ENCODE peak calls at places on chromosomes 5 and 9, in ten cellular contexts. One of them, this sample, is unnamed.

GRCh38 chr5:18744441-18744840 is 1110.2 kb downstream of the TAF11L14 start:
- DNase-seq in A549: no peak
- DNase-seq in mesendoderm: no peak
- DNase-seq in left lobe of liver: no peak
- DNase-seq in head of caudate nucleus: no peak
- DNase-seq in body of pancreas: no peak
- DNase-seq in HFF-Myc: no peak
- DNase-seq in hippocampal formation: no peak
- DNase-seq in AG08395: no peak
- DNase-seq in CD8-positive, alpha-beta memory T cell: no peak
- DNase-seq in this sample: no peak

GRCh38 chr5:75091597-75091996 is 39.2 kb upstream of the GCNT4 start:
- DNase-seq in left lobe of liver: no peak
- DNase-seq in mesendoderm: peak; percentile 64
- DNase-seq in AG08395: peak; percentile 4
- DNase-seq in CD8-positive, alpha-beta memory T cell: no peak
- DNase-seq in body of pancreas: no peak
- DNase-seq in HFF-Myc: no peak
- DNase-seq in hippocampal formation: no peak
- DNase-seq in A549: no peak
- DNase-seq in head of caudate nucleus: no peak
- DNase-seq in this sample: no peak

GRCh38 chr5:35823347-35823875 is 33.3 kb upstream of the IL7R start:
- DNase-seq in hippocampal formation: no peak
- DNase-seq in left lobe of liver: no peak
- DNase-seq in body of pancreas: no peak
- DNase-seq in HFF-Myc: no peak
- DNase-seq in A549: no peak
- DNase-seq in head of caudate nucleus: no peak
- DNase-seq in mesendoderm: no peak
- DNase-seq in AG08395: no peak
- DNase-seq in CD8-positive, alpha-beta memory T cell: no peak
- DNase-seq in this sample: no peak

GRCh38 chr5:57581772-57582171 is 99.2 kb upstream of the ACTBL2 start:
- DNase-seq in left lobe of liver: no peak
- DNase-seq in mesendoderm: no peak
- DNase-seq in AG08395: no peak
- DNase-seq in A549: no peak
- DNase-seq in head of caudate nucleus: no peak
- DNase-seq in body of pancreas: no peak
- DNase-seq in CD8-positive, alpha-beta memory T cell: no peak
- DNase-seq in hippocampal formation: no peak
- DNase-seq in HFF-Myc: no peak
- DNase-seq in this sample: no peak

GRCh38 chr5:80957031-80957761 is 3.0 kb upstream of the RASGRF2 start:
- DNase-seq in head of caudate nucleus: no peak
- DNase-seq in A549: no peak
- DNase-seq in CD8-positive, alpha-beta memory T cell: no peak
- DNase-seq in AG08395: no peak
- DNase-seq in HFF-Myc: no peak
- DNase-seq in hippocampal formation: no peak
- DNase-seq in left lobe of liver: no peak
- DNase-seq in mesendoderm: peak; percentile 70
- DNase-seq in body of pancreas: no peak
- DNase-seq in this sample: no peak

GRCh38 chr9:127505396-127506116 is 54.2 kb downstream of the LRSAM1 start:
- DNase-seq in CD8-positive, alpha-beta memory T cell: peak; percentile 8
- DNase-seq in left lobe of liver: no peak
- DNase-seq in hippocampal formation: no peak
- DNase-seq in A549: peak; percentile 62
- DNase-seq in body of pancreas: no peak
- DNase-seq in mesendoderm: peak; percentile 54
- DNase-seq in HFF-Myc: no peak
- DNase-seq in head of caudate nucleus: no peak
- DNase-seq in AG08395: peak; percentile 58
- DNase-seq in this sample: peak; percentile 25

GRCh38 chr9:131279196-131279926 is 3.1 kb upstream of the FAM78A start:
- DNase-seq in CD8-positive, alpha-beta memory T cell: no peak
- DNase-seq in AG08395: no peak
- DNase-seq in mesendoderm: no peak
- DNase-seq in left lobe of liver: no peak
- DNase-seq in body of pancreas: no peak
- DNase-seq in HFF-Myc: no peak
- DNase-seq in hippocampal formation: no peak
- DNase-seq in A549: no peak
- DNase-seq in head of caudate nucleus: no peak
- DNase-seq in this sample: no peak

GRCh38 chr5:100517301-100517974 is 17.7 kb upstream of the FAM174A start:
- DNase-seq in AG08395: no peak
- DNase-seq in head of caudate nucleus: no peak
- DNase-seq in left lobe of liver: no peak
- DNase-seq in hippocampal formation: no peak
- DNase-seq in HFF-Myc: no peak
- DNase-seq in A549: no peak
- DNase-seq in body of pancreas: no peak
- DNase-seq in mesendoderm: peak; percentile 15
- DNase-seq in CD8-positive, alpha-beta memory T cell: no peak
- DNase-seq in this sample: no peak

GRCh38 chr9:110115341-110115820 is 92.6 kb downstream of the C9orf152 start:
- DNase-seq in hippocampal formation: no peak
- DNase-seq in CD8-positive, alpha-beta memory T cell: no peak
- DNase-seq in left lobe of liver: peak; percentile 58
- DNase-seq in body of pancreas: no peak
- DNase-seq in AG08395: peak; percentile 45
- DNase-seq in A549: no peak
- DNase-seq in head of caudate nucleus: no peak
- DNase-seq in mesendoderm: no peak
- DNase-seq in HFF-Myc: no peak
- DNase-seq in this sample: no peak

GRCh38 chr5:107542831-107543231 is 127.9 kb downstream of the EFNA5 start:
- DNase-seq in A549: peak; percentile 74
- DNase-seq in AG08395: peak; percentile 70
- DNase-seq in body of pancreas: peak; percentile 84
- DNase-seq in CD8-positive, alpha-beta memory T cell: no peak
- DNase-seq in mesendoderm: no peak
- DNase-seq in HFF-Myc: no peak
- DNase-seq in head of caudate nucleus: no peak
- DNase-seq in left lobe of liver: peak; percentile 89
- DNase-seq in hippocampal formation: no peak
- DNase-seq in this sample: no peak

GRCh38 chr5:173567548-173567947 is 48.9 kb downstream of the BOD1 start:
- DNase-seq in A549: no peak
- DNase-seq in hippocampal formation: no peak
- DNase-seq in head of caudate nucleus: no peak
- DNase-seq in HFF-Myc: no peak
- DNase-seq in left lobe of liver: no peak
- DNase-seq in AG08395: no peak
- DNase-seq in mesendoderm: no peak
- DNase-seq in CD8-positive, alpha-beta memory T cell: no peak
- DNase-seq in body of pancreas: no peak
- DNase-seq in this sample: no peak

GRCh38 chr9:95383845-95384244 is 66.3 kb upstream of the FANCC start:
- DNase-seq in CD8-positive, alpha-beta memory T cell: no peak
- DNase-seq in mesendoderm: peak; percentile 43
- DNase-seq in left lobe of liver: no peak
- DNase-seq in HFF-Myc: no peak
- DNase-seq in AG08395: peak; percentile 10
- DNase-seq in head of caudate nucleus: no peak
- DNase-seq in hippocampal formation: no peak
- DNase-seq in A549: no peak
- DNase-seq in body of pancreas: no peak
- DNase-seq in this sample: no peak

GRCh38 chr9:133708770-133709611 is 29.2 kb downstream of the SARDH start:
- DNase-seq in body of pancreas: peak; percentile 4
- DNase-seq in AG08395: no peak
- DNase-seq in mesendoderm: no peak
- DNase-seq in hippocampal formation: no peak
- DNase-seq in HFF-Myc: no peak
- DNase-seq in left lobe of liver: no peak
- DNase-seq in CD8-positive, alpha-beta memory T cell: peak; percentile 74
- DNase-seq in A549: no peak
- DNase-seq in head of caudate nucleus: peak; percentile 31
- DNase-seq in this sample: no peak

GRCh38 chr5:147685991-147686390 is 96.5 kb downstream of the JAKMIP2 start:
- DNase-seq in hippocampal formation: peak; percentile 29
- DNase-seq in body of pancreas: no peak
- DNase-seq in CD8-positive, alpha-beta memory T cell: no peak
- DNase-seq in mesendoderm: no peak
- DNase-seq in left lobe of liver: no peak
- DNase-seq in A549: no peak
- DNase-seq in head of caudate nucleus: no peak
- DNase-seq in AG08395: no peak
- DNase-seq in HFF-Myc: no peak
- DNase-seq in this sample: no peak

GRCh38 chr5:137753986-137754235 is 252 bp downstream of the HNRNPA0 start:
- DNase-seq in left lobe of liver: no peak
- DNase-seq in body of pancreas: no peak
- DNase-seq in HFF-Myc: no peak
- DNase-seq in CD8-positive, alpha-beta memory T cell: no peak
- DNase-seq in mesendoderm: no peak
- DNase-seq in A549: no peak
- DNase-seq in hippocampal formation: no peak
- DNase-seq in head of caudate nucleus: no peak
- DNase-seq in AG08395: no peak
- DNase-seq in this sample: no peak

GRCh38 chr9:123375725-123376132 is 19.7 kb downstream of the CRB2 start:
- DNase-seq in HFF-Myc: no peak
- DNase-seq in body of pancreas: no peak
- DNase-seq in head of caudate nucleus: no peak
- DNase-seq in left lobe of liver: no peak
- DNase-seq in mesendoderm: peak; percentile 78
- DNase-seq in CD8-positive, alpha-beta memory T cell: no peak
- DNase-seq in AG08395: peak; percentile 36
- DNase-seq in A549: no peak
- DNase-seq in hippocampal formation: no peak
- DNase-seq in this sample: peak; percentile 88

GRCh38 chr5:177457239-177458121 is 10.9 kb downstream of the PRR7 start:
- DNase-seq in A549: peak; percentile 98
- DNase-seq in body of pancreas: peak; percentile 85
- DNase-seq in left lobe of liver: peak; percentile 84
- DNase-seq in head of caudate nucleus: peak; percentile 66
- DNase-seq in CD8-positive, alpha-beta memory T cell: peak; percentile 54
- DNase-seq in mesendoderm: peak; percentile 100
- DNase-seq in AG08395: peak; percentile 98
- DNase-seq in hippocampal formation: peak; percentile 71
- DNase-seq in HFF-Myc: peak; percentile 95
- DNase-seq in this sample: peak; percentile 82

GRCh38 chr5:111672126-111672525 is 84.9 kb downstream of the NREP start:
- DNase-seq in head of caudate nucleus: no peak
- DNase-seq in left lobe of liver: no peak
- DNase-seq in AG08395: no peak
- DNase-seq in hippocampal formation: no peak
- DNase-seq in body of pancreas: no peak
- DNase-seq in HFF-Myc: no peak
- DNase-seq in CD8-positive, alpha-beta memory T cell: no peak
- DNase-seq in A549: no peak
- DNase-seq in mesendoderm: no peak
- DNase-seq in this sample: no peak

GRCh38 chr9:42388146-42388690 is 204.8 kb downstream of the SPATA31A6 start:
- DNase-seq in CD8-positive, alpha-beta memory T cell: no peak
- DNase-seq in hippocampal formation: no peak
- DNase-seq in AG08395: peak; percentile 7
- DNase-seq in body of pancreas: no peak
- DNase-seq in head of caudate nucleus: no peak
- DNase-seq in left lobe of liver: no peak
- DNase-seq in A549: peak; percentile 6
- DNase-seq in HFF-Myc: no peak
- DNase-seq in mesendoderm: peak; percentile 38
- DNase-seq in this sample: no peak

GRCh38 chr5:108615216-108615615 is 132.5 kb upstream of the FER start:
- DNase-seq in body of pancreas: no peak
- DNase-seq in hippocampal formation: no peak
- DNase-seq in left lobe of liver: no peak
- DNase-seq in mesendoderm: no peak
- DNase-seq in AG08395: no peak
- DNase-seq in HFF-Myc: no peak
- DNase-seq in head of caudate nucleus: no peak
- DNase-seq in CD8-positive, alpha-beta memory T cell: no peak
- DNase-seq in A549: no peak
- DNase-seq in this sample: no peak

GRCh38 chr5:81787843-81788242 is 36.9 kb upstream of the SSBP2 start:
- DNase-seq in AG08395: peak; percentile 23
- DNase-seq in HFF-Myc: peak; percentile 52
- DNase-seq in hippocampal formation: peak; percentile 31
- DNase-seq in CD8-positive, alpha-beta memory T cell: no peak
- DNase-seq in left lobe of liver: no peak
- DNase-seq in mesendoderm: peak; percentile 65
- DNase-seq in head of caudate nucleus: no peak
- DNase-seq in body of pancreas: peak; percentile 84
- DNase-seq in A549: no peak
- DNase-seq in this sample: peak; percentile 81

GRCh38 chr9:3963266-3964019 is 336.4 kb downstream of the GLIS3 start:
- DNase-seq in CD8-positive, alpha-beta memory T cell: no peak
- DNase-seq in head of caudate nucleus: no peak
- DNase-seq in HFF-Myc: peak; percentile 69
- DNase-seq in body of pancreas: peak; percentile 35
- DNase-seq in A549: peak; percentile 10
- DNase-seq in AG08395: peak; percentile 66
- DNase-seq in mesendoderm: no peak
- DNase-seq in left lobe of liver: no peak
- DNase-seq in hippocampal formation: no peak
- DNase-seq in this sample: no peak

GRCh38 chr5:51279983-51280382 is 103.3 kb upstream of the ISL1 start:
- DNase-seq in head of caudate nucleus: no peak
- DNase-seq in A549: no peak
- DNase-seq in mesendoderm: peak; percentile 20
- DNase-seq in body of pancreas: peak; percentile 14
- DNase-seq in HFF-Myc: no peak
- DNase-seq in CD8-positive, alpha-beta memory T cell: no peak
- DNase-seq in hippocampal formation: peak; percentile 0
- DNase-seq in AG08395: no peak
- DNase-seq in left lobe of liver: no peak
- DNase-seq in this sample: no peak